ENCODE peak calls at places on chromosomes 6 and 20, in eight cellular contexts. A, O, F, P, G, V, I and Y are unnamed samples.

GRCh38 chr20:13822459-13822858 is 37.6 kb downstream of the NDUFAF5 start:
- DNase-seq in A (no peak), O (no peak), F (no peak), P (no peak), G (no peak), V (no peak), I (no peak), Y (no peak)

GRCh38 chr20:42742926-42743325 is 446.8 kb downstream of the PTPRT start:
- DNase-seq in A (no peak), O (no peak), F (no peak), P (no peak), G (no peak), V (no peak), I (no peak), Y (no peak)

GRCh38 chr6:1524040-1524480 is 85.7 kb upstream of the FOXC1 start:
- DNase-seq in A (peak), O (no peak), F (no peak), P (peak), G (peak), V (peak), I (peak), Y (peak)

GRCh38 chr6:147382945-147383554 is 125.4 kb upstream of the SAMD5 start:
- DNase-seq in A (no peak), O (no peak), F (no peak), P (no peak), G (no peak), V (peak), I (peak), Y (no peak)

GRCh38 chr6:93424303-93425064 is 5.1 kb upstream of the EPHA7 start:
- DNase-seq in A (no peak), O (no peak), F (no peak), P (no peak), G (no peak), V (peak), I (peak), Y (no peak)

GRCh38 chr6:31510007-31510406 is 12.1 kb downstream of the MICB start:
- DNase-seq in A (no peak), O (no peak), F (no peak), P (no peak), G (no peak), V (no peak), I (no peak), Y (no peak)

GRCh38 chr6:9155836-9156235 is 720.5 kb upstream of the SLC35B3 start:
- DNase-seq in A (no peak), O (no peak), F (no peak), P (no peak), G (no peak), V (no peak), I (no peak), Y (no peak)

GRCh38 chr6:6781877-6782236 is 193.3 kb downstream of the LY86 start:
- DNase-seq in A (no peak), O (no peak), F (no peak), P (no peak), G (no peak), V (no peak), I (no peak), Y (no peak)

GRCh38 chr6:105794263-105794662 is 291.9 kb upstream of the PRDM1 start:
- DNase-seq in A (peak), O (no peak), F (no peak), P (no peak), G (no peak), V (no peak), I (peak), Y (no peak)

GRCh38 chr20:49319204-49319809 is 41.5 kb upstream of the ZNFX1 start:
- DNase-seq in A (peak), O (peak), F (no peak), P (no peak), G (no peak), V (no peak), I (no peak), Y (no peak)

GRCh38 chr20:33812673-33813462 is 1.7 kb downstream of the CHMP4B start:
- DNase-seq in A (no peak), O (no peak), F (peak), P (no peak), G (peak), V (peak), I (no peak), Y (no peak)

GRCh38 chr20:53713328-53714056 is 119.9 kb upstream of the ZNF217 start:
- DNase-seq in A (peak), O (no peak), F (no peak), P (no peak), G (peak), V (no peak), I (no peak), Y (no peak)

GRCh38 chr20:37542281-37542680 is 14.6 kb upstream of the BLCAP start:
- DNase-seq in A (no peak), O (no peak), F (no peak), P (no peak), G (no peak), V (no peak), I (no peak), Y (no peak)

GRCh38 chr6:61622601-61623000 is 663.4 kb downstream of the KHDRBS2 start:
- DNase-seq in A (no peak), O (no peak), F (no peak), P (no peak), G (no peak), V (no peak), I (no peak), Y (no peak)

GRCh38 chr6:88741939-88742338 is 221.5 kb downstream of the RNGTT start:
- DNase-seq in A (no peak), O (no peak), F (no peak), P (no peak), G (no peak), V (no peak), I (no peak), Y (no peak)

GRCh38 chr20:48818481-48818987 is 9.3 kb downstream of the PREX1 start:
- DNase-seq in A (no peak), O (no peak), F (no peak), P (no peak), G (no peak), V (no peak), I (no peak), Y (no peak)

GRCh38 chr6:117165921-117166499 is 99.3 kb upstream of the VGLL2 start:
- DNase-seq in A (no peak), O (no peak), F (no peak), P (no peak), G (no peak), V (no peak), I (no peak), Y (no peak)

GRCh38 chr6:13613029-13613594 is 2.0 kb upstream of the NOL7 start:
- DNase-seq in A (no peak), O (no peak), F (no peak), P (no peak), G (no peak), V (no peak), I (no peak), Y (no peak)

GRCh38 chr20:60001027-60001567 is 42.9 kb downstream of the CDH26 start:
- DNase-seq in A (no peak), O (no peak), F (no peak), P (no peak), G (peak), V (no peak), I (no peak), Y (no peak)

GRCh38 chr6:149074832-149075258 is 242.7 kb upstream of the TAB2 start:
- DNase-seq in A (no peak), O (no peak), F (no peak), P (no peak), G (no peak), V (no peak), I (no peak), Y (no peak)

GRCh38 chr6:150306290-150306689 is 62.5 kb upstream of the IYD start:
- DNase-seq in A (no peak), O (no peak), F (no peak), P (no peak), G (no peak), V (no peak), I (no peak), Y (no peak)